ENCODE peak calls at places on chromosomes 5 and 9, in seven cellular contexts. One of them, this sample, is unnamed.

GRCh38 chr5:171776747-171777419 is 8.7 kb upstream of the SMIM23 start:
- DNase-seq in aorta: no peak
- DNase-seq in NCI-H774: no peak
- DNase-seq in T-helper 9 cell: no peak
- DNase-seq in body of pancreas: no peak
- DNase-seq in amniotic stem cell: no peak
- DNase-seq in posterior cingulate gyrus: no peak
- DNase-seq in this sample: no peak

GRCh38 chr9:130779153-130779855 is 55.8 kb upstream of the ABL1 start:
- DNase-seq in body of pancreas: no peak
- DNase-seq in T-helper 9 cell: no peak
- DNase-seq in aorta: no peak
- DNase-seq in amniotic stem cell: no peak
- DNase-seq in NCI-H774: no peak
- DNase-seq in posterior cingulate gyrus: no peak
- DNase-seq in this sample: no peak

GRCh38 chr5:102959055-102959454 is 160.9 kb downstream of the GIN1 start:
- DNase-seq in posterior cingulate gyrus: no peak
- DNase-seq in body of pancreas: no peak
- DNase-seq in amniotic stem cell: peak; percentile 79
- DNase-seq in T-helper 9 cell: no peak
- DNase-seq in NCI-H774: no peak
- DNase-seq in aorta: no peak
- DNase-seq in this sample: no peak

GRCh38 chr9:129010267-129010975 is 17.7 kb downstream of the SH3GLB2 start:
- DNase-seq in NCI-H774: no peak
- DNase-seq in T-helper 9 cell: no peak
- DNase-seq in body of pancreas: no peak
- DNase-seq in aorta: no peak
- DNase-seq in posterior cingulate gyrus: no peak
- DNase-seq in amniotic stem cell: no peak
- DNase-seq in this sample: no peak

GRCh38 chr5:159582756-159583523 is 252.7 kb upstream of the IL12B start:
- DNase-seq in aorta: no peak
- DNase-seq in T-helper 9 cell: no peak
- DNase-seq in posterior cingulate gyrus: no peak
- DNase-seq in amniotic stem cell: no peak
- DNase-seq in NCI-H774: no peak
- DNase-seq in body of pancreas: no peak
- DNase-seq in this sample: no peak

GRCh38 chr9:126301985-126302603 is 24.5 kb upstream of the MVB12B start:
- DNase-seq in posterior cingulate gyrus: peak; percentile 86
- DNase-seq in body of pancreas: peak; percentile 59
- DNase-seq in T-helper 9 cell: peak; percentile 15
- DNase-seq in NCI-H774: peak; percentile 68
- DNase-seq in amniotic stem cell: no peak
- DNase-seq in aorta: no peak
- DNase-seq in this sample: peak; percentile 37

GRCh38 chr9:127405344-127406125 is 8.6 kb downstream of the SLC2A8 start:
- DNase-seq in aorta: no peak
- DNase-seq in posterior cingulate gyrus: no peak
- DNase-seq in body of pancreas: no peak
- DNase-seq in T-helper 9 cell: no peak
- DNase-seq in amniotic stem cell: no peak
- DNase-seq in NCI-H774: no peak
- DNase-seq in this sample: peak; percentile 86

GRCh38 chr5:112555691-112556090 is 136.6 kb upstream of the EPB41L4A start:
- DNase-seq in body of pancreas: no peak
- DNase-seq in T-helper 9 cell: no peak
- DNase-seq in posterior cingulate gyrus: no peak
- DNase-seq in NCI-H774: no peak
- DNase-seq in amniotic stem cell: no peak
- DNase-seq in aorta: no peak
- DNase-seq in this sample: no peak

GRCh38 chr9:110802416-110803035 is 133.9 kb downstream of the MUSK start:
- DNase-seq in T-helper 9 cell: no peak
- DNase-seq in NCI-H774: no peak
- DNase-seq in amniotic stem cell: peak; percentile 25
- DNase-seq in aorta: no peak
- DNase-seq in body of pancreas: no peak
- DNase-seq in posterior cingulate gyrus: no peak
- DNase-seq in this sample: no peak

GRCh38 chr9:71270554-71270953 is 149.1 kb upstream of the TRPM3 start:
- DNase-seq in body of pancreas: no peak
- DNase-seq in amniotic stem cell: no peak
- DNase-seq in NCI-H774: no peak
- DNase-seq in aorta: no peak
- DNase-seq in T-helper 9 cell: no peak
- DNase-seq in posterior cingulate gyrus: no peak
- DNase-seq in this sample: no peak

GRCh38 chr9:133443982-133444381 is 15.8 kb upstream of the CACFD1 start:
- DNase-seq in posterior cingulate gyrus: no peak
- DNase-seq in aorta: no peak
- DNase-seq in body of pancreas: no peak
- DNase-seq in amniotic stem cell: no peak
- DNase-seq in NCI-H774: peak; percentile 70
- DNase-seq in T-helper 9 cell: no peak
- DNase-seq in this sample: no peak

GRCh38 chr9:126822278-126822677 is 17.4 kb downstream of the ZBTB43 start:
- DNase-seq in NCI-H774: no peak
- DNase-seq in body of pancreas: no peak
- DNase-seq in posterior cingulate gyrus: peak; percentile 88
- DNase-seq in amniotic stem cell: no peak
- DNase-seq in aorta: no peak
- DNase-seq in T-helper 9 cell: no peak
- DNase-seq in this sample: no peak

GRCh38 chr5:20000416-20000815 is 12.4 kb upstream of the CDH18 start:
- DNase-seq in body of pancreas: no peak
- DNase-seq in posterior cingulate gyrus: no peak
- DNase-seq in amniotic stem cell: no peak
- DNase-seq in T-helper 9 cell: no peak
- DNase-seq in aorta: no peak
- DNase-seq in NCI-H774: no peak
- DNase-seq in this sample: no peak

GRCh38 chr9:99326917-99327189 is 104.8 kb downstream of the SEC61B start:
- DNase-seq in body of pancreas: no peak
- DNase-seq in amniotic stem cell: no peak
- DNase-seq in NCI-H774: no peak
- DNase-seq in posterior cingulate gyrus: no peak
- DNase-seq in T-helper 9 cell: no peak
- DNase-seq in aorta: no peak
- DNase-seq in this sample: no peak

GRCh38 chr9:92180669-92181181 is 65.5 kb upstream of the SPTLC1 start:
- DNase-seq in posterior cingulate gyrus: peak; percentile 94
- DNase-seq in T-helper 9 cell: no peak
- DNase-seq in NCI-H774: no peak
- DNase-seq in aorta: no peak
- DNase-seq in body of pancreas: no peak
- DNase-seq in amniotic stem cell: peak; percentile 48
- DNase-seq in this sample: peak; percentile 35

GRCh38 chr5:113548396-113548795 is 34.9 kb downstream of the YTHDC2 start:
- DNase-seq in body of pancreas: no peak
- DNase-seq in T-helper 9 cell: no peak
- DNase-seq in NCI-H774: no peak
- DNase-seq in aorta: no peak
- DNase-seq in amniotic stem cell: no peak
- DNase-seq in posterior cingulate gyrus: no peak
- DNase-seq in this sample: no peak

GRCh38 chr5:115895821-115896220 is 54.1 kb downstream of the AP3S1 start:
- DNase-seq in NCI-H774: no peak
- DNase-seq in T-helper 9 cell: no peak
- DNase-seq in body of pancreas: no peak
- DNase-seq in posterior cingulate gyrus: no peak
- DNase-seq in amniotic stem cell: no peak
- DNase-seq in aorta: no peak
- DNase-seq in this sample: no peak

GRCh38 chr9:121026768-121027167 is 23.3 kb downstream of the C5 start:
- DNase-seq in NCI-H774: no peak
- DNase-seq in amniotic stem cell: no peak
- DNase-seq in posterior cingulate gyrus: no peak
- DNase-seq in T-helper 9 cell: no peak
- DNase-seq in body of pancreas: no peak
- DNase-seq in aorta: no peak
- DNase-seq in this sample: no peak

GRCh38 chr5:131230406-131230805 is 33.4 kb upstream of the CDC42SE2 start:
- DNase-seq in aorta: no peak
- DNase-seq in body of pancreas: no peak
- DNase-seq in posterior cingulate gyrus: no peak
- DNase-seq in amniotic stem cell: no peak
- DNase-seq in NCI-H774: no peak
- DNase-seq in T-helper 9 cell: no peak
- DNase-seq in this sample: no peak

GRCh38 chr5:119389288-119390065 is 33.7 kb downstream of the TNFAIP8 start:
- DNase-seq in amniotic stem cell: no peak
- DNase-seq in T-helper 9 cell: no peak
- DNase-seq in NCI-H774: no peak
- DNase-seq in body of pancreas: no peak
- DNase-seq in aorta: no peak
- DNase-seq in posterior cingulate gyrus: no peak
- DNase-seq in this sample: no peak

GRCh38 chr5:32426440-32427151 is 17.9 kb downstream of the ZFR start:
- DNase-seq in aorta: no peak
- DNase-seq in amniotic stem cell: no peak
- DNase-seq in posterior cingulate gyrus: no peak
- DNase-seq in NCI-H774: no peak
- DNase-seq in T-helper 9 cell: no peak
- DNase-seq in body of pancreas: no peak
- DNase-seq in this sample: peak; percentile 75

GRCh38 chr5:38607930-38608545 is 51.6 kb upstream of the LIFR start:
- DNase-seq in posterior cingulate gyrus: no peak
- DNase-seq in NCI-H774: no peak
- DNase-seq in aorta: no peak
- DNase-seq in T-helper 9 cell: no peak
- DNase-seq in body of pancreas: peak; percentile 31
- DNase-seq in amniotic stem cell: no peak
- DNase-seq in this sample: peak; percentile 89

GRCh38 chr9:28832168-28832567 is 1258.9 kb upstream of the C9orf72 start:
- DNase-seq in aorta: no peak
- DNase-seq in amniotic stem cell: no peak
- DNase-seq in NCI-H774: no peak
- DNase-seq in posterior cingulate gyrus: no peak
- DNase-seq in T-helper 9 cell: no peak
- DNase-seq in body of pancreas: no peak
- DNase-seq in this sample: no peak

GRCh38 chr9:129408535-129409215 is 212.2 kb downstream of the C9orf50 start:
- DNase-seq in aorta: no peak
- DNase-seq in T-helper 9 cell: no peak
- DNase-seq in NCI-H774: no peak
- DNase-seq in amniotic stem cell: no peak
- DNase-seq in posterior cingulate gyrus: peak; percentile 80
- DNase-seq in body of pancreas: peak; percentile 70
- DNase-seq in this sample: no peak

GRCh38 chr9:87342743-87343142 is 154.9 kb upstream of the DAPK1 start:
- DNase-seq in body of pancreas: peak; percentile 15
- DNase-seq in posterior cingulate gyrus: no peak
- DNase-seq in T-helper 9 cell: no peak
- DNase-seq in aorta: no peak
- DNase-seq in NCI-H774: no peak
- DNase-seq in amniotic stem cell: no peak
- DNase-seq in this sample: no peak

This sample was measured in NCI-H2171.